ENCODE peak calls at places on chromosomes 4 and X, in four cellular contexts. P is suprapubic skin, W is caudate nucleus, R is A549. O is an unnamed sample.

GRCh38 chr4:10041036-10041435 is 19.7 kb upstream of the SLC2A9 start:
- DNase-seq in W (no peak), R (no peak), P (no peak), O (no peak)

GRCh38 chr4:112296949-112297483 is at the start of gene ALPK1:
- DNase-seq in P (no peak), R (peak), W (no peak), O (no peak)

GRCh38 chr4:20159516-20159915 is 92.2 kb upstream of the SLIT2 start:
- DNase-seq in W (no peak), P (no peak), R (no peak), O (no peak)

GRCh38 chrX:24158881-24159280 is 9.4 kb downstream of the ZFX start:
- DNase-seq in R (no peak), P (no peak), W (no peak), O (no peak)

GRCh38 chr4:54400802-54401201 is 171.7 kb downstream of the PDGFRA start:
- DNase-seq in P (no peak), W (peak), R (no peak), O (no peak)

GRCh38 chrX:124018031-124018430 is 56.5 kb downstream of the STAG2 start:
- DNase-seq in P (no peak), R (no peak), W (no peak), O (no peak)

GRCh38 chrX:10078266-10078665 is 78.5 kb upstream of the CLCN4 start:
- DNase-seq in W (no peak), R (no peak), P (no peak), O (no peak)

GRCh38 chr4:18464160-18464559 is 442.6 kb upstream of the LCORL start:
- DNase-seq in W (no peak), R (no peak), P (no peak), O (no peak)

GRCh38 chr4:8199594-8200301 is 658 bp downstream of the SH3TC1 start:
- DNase-seq in W (no peak), R (peak), P (no peak), O (no peak)

GRCh38 chrX:25442501-25442900 is 426.7 kb upstream of the ARX start:
- DNase-seq in P (no peak), R (no peak), W (no peak), O (no peak)

GRCh38 chrX:102845020-102845419 is 92.1 kb upstream of the RAB40AL start:
- DNase-seq in W (no peak), R (no peak), P (no peak), O (no peak)

DNA sequence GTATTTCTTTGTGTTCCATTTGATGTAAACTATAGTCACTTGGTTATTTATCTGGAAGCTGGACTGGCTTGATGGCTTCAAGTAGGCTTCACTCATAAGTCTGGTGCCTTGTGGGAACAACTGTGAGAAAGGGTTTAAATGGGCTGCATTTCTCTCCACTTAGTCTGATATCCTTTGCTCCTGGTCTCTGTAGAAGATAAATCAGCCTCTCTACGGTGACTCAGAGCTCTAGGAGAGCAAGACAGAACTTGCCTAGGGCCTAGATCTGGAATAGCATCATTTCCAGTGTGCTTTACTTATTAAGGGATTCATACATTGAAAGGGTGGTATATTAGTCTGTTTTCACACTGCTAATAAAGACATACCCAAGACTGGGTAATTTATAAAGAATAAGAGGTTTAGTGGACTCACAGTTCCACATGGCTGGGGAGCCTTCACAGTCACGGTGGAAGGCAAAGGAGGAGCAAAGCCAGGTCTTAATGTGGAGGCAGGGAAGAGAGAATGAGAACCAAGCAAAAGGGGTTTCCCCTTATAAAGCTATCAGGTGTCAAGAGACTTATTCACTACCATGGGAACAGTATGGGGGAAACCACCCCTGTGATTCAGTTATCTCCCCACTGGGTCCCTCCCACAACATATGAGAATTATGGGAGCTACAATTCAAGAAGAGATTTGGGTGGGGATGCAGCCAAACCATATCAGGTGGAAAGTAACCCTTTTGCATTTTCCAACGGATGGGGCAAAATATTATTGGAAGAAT is 1746.4 kb upstream of the PCDH7 start:
- DNase-seq in W (no peak), R (no peak), P (no peak), O (no peak)
- H3K27ac ChIP-seq in W (no peak), R (no peak), P (no peak), O (no peak)

GRCh38 chrX:87878926-87879325 is 361.3 kb downstream of the KLHL4 start:
- DNase-seq in W (no peak), R (no peak), P (no peak), O (no peak)

GRCh38 chrX:87873988-87874500 is 356.4 kb downstream of the KLHL4 start:
- DNase-seq in R (no peak), P (no peak), W (no peak), O (no peak)

DNA sequence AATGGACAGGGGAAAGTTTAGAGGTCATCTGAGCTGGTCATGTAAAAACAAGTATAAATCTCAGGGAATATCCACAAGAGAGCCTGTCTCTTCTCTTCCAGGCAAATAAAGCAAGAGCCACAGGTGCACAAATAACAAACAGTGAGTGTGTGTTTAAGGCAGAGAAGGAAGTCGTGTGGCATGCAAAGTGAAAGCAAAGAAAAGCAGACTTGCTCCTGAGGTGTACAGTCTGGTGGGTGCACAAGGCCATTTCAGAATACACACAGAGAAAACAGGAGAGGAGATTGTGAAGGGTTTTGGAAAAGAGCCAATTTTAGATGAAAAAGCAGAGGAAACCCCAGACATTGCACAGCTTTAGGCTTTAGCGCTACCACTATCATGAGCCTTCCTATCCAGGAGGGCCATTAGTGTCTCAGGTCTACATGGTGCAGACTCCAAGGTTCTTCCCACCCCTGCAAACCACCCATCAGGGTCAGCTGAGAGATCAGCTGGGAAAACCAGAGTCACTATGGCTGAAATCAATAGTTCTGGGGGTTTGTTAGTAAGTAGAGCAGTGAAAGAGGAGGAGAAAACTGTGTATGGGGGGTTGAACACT is 355.8 kb downstream of the KLHL4 start:
- DNase-seq in R (no peak), W (no peak), P (no peak), O (no peak)
- H3K27ac ChIP-seq in R (no peak), W (no peak), P (no peak), O (no peak)

GRCh38 chr4:129821963-129822362 is 726.0 kb downstream of the C4orf33 start:
- DNase-seq in P (no peak), W (no peak), R (no peak), O (no peak)
- H3K27ac ChIP-seq in P (no peak), W (no peak), R (no peak), O (no peak)

GRCh38 chr4:2792711-2793577 is at the start of gene SH3BP2:
- DNase-seq in R (peak), W (no peak), P (peak), O (no peak)

GRCh38 chr4:2793578-2793919 is 664 bp downstream of the SH3BP2 start:
- DNase-seq in R (no peak), P (peak), W (no peak), O (no peak)

GRCh38 chr4:2794707-2795557 is 2.0 kb downstream of the SH3BP2 start:
- DNase-seq in W (no peak), R (no peak), P (peak), O (peak)

GRCh38 chr4:2795558-2796260 is 2.8 kb downstream of the SH3BP2 start:
- DNase-seq in R (no peak), P (peak), W (no peak), O (peak)

DNA sequence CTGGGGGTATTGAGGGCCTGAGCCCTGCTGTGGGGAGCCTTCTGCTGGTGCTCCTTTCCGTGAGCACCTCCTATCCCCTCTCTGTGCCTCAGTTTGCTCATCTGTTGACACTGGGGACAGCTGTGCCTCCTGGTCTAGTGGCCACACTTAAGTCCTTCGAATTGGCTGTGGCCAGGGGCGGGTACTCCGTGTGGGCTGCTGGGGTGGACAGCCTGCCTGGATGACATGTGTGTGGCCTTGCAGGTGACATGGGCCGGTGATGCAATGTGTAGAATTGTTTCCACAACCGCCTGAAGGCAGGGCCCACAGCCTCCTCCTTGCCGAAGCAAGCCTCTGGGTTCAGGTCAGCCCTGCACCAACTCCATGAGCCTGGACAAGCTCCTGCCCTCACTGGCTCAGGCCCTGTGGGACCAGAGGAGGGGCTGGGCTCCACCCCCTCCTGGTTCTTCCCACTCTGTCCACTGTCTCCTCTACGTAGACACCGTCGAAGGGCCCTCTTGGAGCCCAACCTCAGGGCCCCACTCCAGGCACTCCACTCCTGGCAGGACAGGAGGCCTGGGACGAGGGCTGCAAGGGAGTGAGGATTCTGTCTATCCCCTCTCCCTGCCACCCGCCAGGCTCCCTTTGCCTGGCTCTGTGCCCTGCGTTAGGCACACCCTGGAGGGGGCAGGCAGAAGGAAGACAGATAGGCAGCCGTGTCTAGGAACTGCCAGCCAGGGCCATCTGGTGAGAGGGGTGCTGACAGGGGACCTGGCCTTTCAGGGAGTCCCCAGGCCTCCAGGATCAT is 1.2 kb downstream of the SH3BP2 start:
- DNase-seq in R (no peak), P (peak), W (no peak), O (peak)
- H3K27ac ChIP-seq in R (peak), P (peak), W (peak), O (peak)

GRCh38 chrX:18426004-18426320 is 554 bp downstream of the CDKL5 start:
- DNase-seq in P (no peak), W (no peak), R (no peak), O (no peak)
- H3K27ac ChIP-seq in P (peak), W (peak), R (peak), O (peak)

GRCh38 chr4:41339812-41340809 is 83.4 kb downstream of the UCHL1 start:
- DNase-seq in P (no peak), W (peak), R (no peak), O (peak)

GRCh38 chr4:41331224-41331623 is 74.5 kb downstream of the UCHL1 start:
- DNase-seq in R (no peak), P (no peak), W (no peak), O (no peak)

GRCh38 chr4:41329361-41329760 is 72.6 kb downstream of the UCHL1 start:
- DNase-seq in R (no peak), W (no peak), P (no peak), O (no peak)

GRCh38 chr4:41332666-41333065 is 75.9 kb downstream of the UCHL1 start:
- DNase-seq in R (no peak), P (no peak), W (no peak), O (no peak)

GRCh38 chr4:41334182-41334581 is 77.5 kb downstream of the UCHL1 start:
- DNase-seq in R (no peak), P (no peak), W (no peak), O (no peak)
- H3K27ac ChIP-seq in R (no peak), P (no peak), W (no peak), O (no peak)

DNA sequence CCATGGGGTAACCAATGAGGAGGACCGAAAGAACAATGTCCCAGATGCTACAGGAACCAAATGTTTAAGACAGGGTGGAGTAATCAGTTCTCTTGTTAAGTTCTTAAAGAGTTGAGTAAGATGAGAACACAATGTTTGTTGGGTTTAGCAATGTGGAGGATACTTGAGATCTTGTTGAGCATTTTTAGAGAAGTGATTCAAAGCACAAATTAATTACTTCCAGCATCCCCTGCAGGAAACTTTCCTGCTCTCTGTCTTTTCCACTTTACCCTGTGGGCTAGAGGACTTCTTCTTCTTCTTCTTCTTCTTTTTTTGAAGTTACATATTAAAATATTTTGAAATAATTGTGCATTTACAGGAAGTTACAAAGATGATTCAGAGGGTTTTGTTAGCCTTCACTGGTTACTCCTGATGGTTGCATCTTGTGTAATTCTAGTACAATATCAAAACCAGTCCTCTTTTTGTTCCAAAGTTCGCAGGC is 13.4 kb downstream of the SGMS2 start:
- DNase-seq in P (no peak), R (no peak), W (no peak), O (no peak)
- H3K27ac ChIP-seq in P (peak), R (peak), W (no peak), O (peak)